ENCODE peak calls at places on chromosomes 3 and 15, in nine cellular contexts. One of them, this sample, is unnamed. For H3K36me3, the result is how much of the 10 kb centered on the place peaks cover.

GRCh38 chr3:52532838-52533622 is 627 bp downstream of the NT5DC2 start:
- DNase-seq in body of pancreas: no peak
- DNase-seq in suprapubic skin: peak
- DNase-seq in neuronal stem cell: peak
- DNase-seq in Caco-2: peak
- DNase-seq in left ventricle myocardium inferior: no peak
- DNase-seq in PC-3: peak
- DNase-seq in keratinocyte: no peak
- DNase-seq in CD4-positive, alpha-beta memory T cell: peak
- DNase-seq in this sample: peak

GRCh38 chr15:63553388-63553791 is 43.8 kb upstream of the FBXL22 start:
- DNase-seq in neuronal stem cell: no peak
- DNase-seq in CD4-positive, alpha-beta memory T cell: no peak
- DNase-seq in body of pancreas: peak
- DNase-seq in left ventricle myocardium inferior: no peak
- DNase-seq in Caco-2: no peak
- DNase-seq in suprapubic skin: no peak
- DNase-seq in PC-3: peak
- DNase-seq in keratinocyte: peak
- DNase-seq in this sample: peak

GRCh38 chr3:142664311-142664710 is 59.5 kb upstream of the TRPC1 start:
- DNase-seq in left ventricle myocardium inferior: no peak
- DNase-seq in body of pancreas: no peak
- DNase-seq in PC-3: no peak
- DNase-seq in CD4-positive, alpha-beta memory T cell: no peak
- DNase-seq in suprapubic skin: no peak
- DNase-seq in neuronal stem cell: no peak
- DNase-seq in keratinocyte: no peak
- DNase-seq in Caco-2: no peak
- DNase-seq in this sample: no peak

GRCh38 chr3:50675179-50676030 is 678 bp downstream of the DOCK3 start:
- DNase-seq in suprapubic skin: no peak
- DNase-seq in left ventricle myocardium inferior: peak
- DNase-seq in CD4-positive, alpha-beta memory T cell: peak
- DNase-seq in neuronal stem cell: peak
- DNase-seq in Caco-2: no peak
- DNase-seq in body of pancreas: peak
- DNase-seq in keratinocyte: no peak
- DNase-seq in PC-3: no peak
- DNase-seq in this sample: peak

GRCh38 chr3:109081746-109082510 is 36.0 kb downstream of the MORC1 start:
- DNase-seq in keratinocyte: no peak
- DNase-seq in suprapubic skin: no peak
- DNase-seq in PC-3: peak
- DNase-seq in CD4-positive, alpha-beta memory T cell: peak
- DNase-seq in body of pancreas: peak
- DNase-seq in left ventricle myocardium inferior: no peak
- DNase-seq in neuronal stem cell: peak
- DNase-seq in Caco-2: peak
- DNase-seq in this sample: peak

GRCh38 chr3:173891272-173892100 is 493.9 kb downstream of the NLGN1 start:
- DNase-seq in body of pancreas: no peak
- DNase-seq in neuronal stem cell: no peak
- DNase-seq in CD4-positive, alpha-beta memory T cell: no peak
- DNase-seq in suprapubic skin: no peak
- DNase-seq in Caco-2: no peak
- DNase-seq in PC-3: peak
- DNase-seq in left ventricle myocardium inferior: no peak
- DNase-seq in keratinocyte: peak
- DNase-seq in this sample: no peak

GRCh38 chr15:69410290-69410874 is 3.8 kb upstream of the KIF23 start:
- DNase-seq in body of pancreas: no peak
- DNase-seq in suprapubic skin: no peak
- DNase-seq in left ventricle myocardium inferior: no peak
- DNase-seq in PC-3: peak
- DNase-seq in CD4-positive, alpha-beta memory T cell: no peak
- DNase-seq in keratinocyte: no peak
- DNase-seq in Caco-2: no peak
- DNase-seq in neuronal stem cell: no peak
- DNase-seq in this sample: no peak

GRCh38 chr3:62151591-62151990 is 221.8 kb downstream of the FEZF2 start:
- DNase-seq in CD4-positive, alpha-beta memory T cell: no peak
- DNase-seq in keratinocyte: no peak
- DNase-seq in body of pancreas: no peak
- DNase-seq in Caco-2: no peak
- DNase-seq in neuronal stem cell: no peak
- DNase-seq in suprapubic skin: no peak
- DNase-seq in left ventricle myocardium inferior: no peak
- DNase-seq in PC-3: no peak
- DNase-seq in this sample: no peak

GRCh38 chr15:74397239-74398068 is 30.0 kb upstream of the CYP11A1 start:
- DNase-seq in keratinocyte: no peak
- DNase-seq in Caco-2: no peak
- DNase-seq in neuronal stem cell: no peak
- DNase-seq in CD4-positive, alpha-beta memory T cell: no peak
- DNase-seq in body of pancreas: no peak
- DNase-seq in PC-3: peak
- DNase-seq in suprapubic skin: no peak
- DNase-seq in left ventricle myocardium inferior: no peak
- DNase-seq in this sample: no peak

DNA sequence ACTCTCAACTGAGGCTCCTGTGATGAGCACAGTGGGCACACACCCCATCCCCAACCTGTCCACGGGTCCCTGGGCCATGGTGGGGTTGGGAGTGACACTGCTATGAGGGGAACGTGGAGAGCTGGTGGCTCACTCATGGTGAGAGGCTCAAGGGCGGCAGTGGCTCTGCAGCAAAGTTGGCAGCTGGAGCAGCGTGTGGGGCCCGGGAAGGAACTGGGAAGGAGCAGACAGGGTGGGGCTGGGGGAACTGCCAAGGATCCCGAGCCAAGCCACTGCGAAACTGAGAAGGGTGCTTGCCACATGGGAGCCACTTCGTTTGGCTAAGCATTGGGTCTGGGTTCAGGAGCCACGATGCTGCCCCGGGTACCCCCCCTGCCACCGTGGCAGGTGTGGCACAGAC is 80.1 kb downstream of the SNRK start:
- DNase-seq in CD4-positive, alpha-beta memory T cell: no peak
- DNase-seq in suprapubic skin: peak
- DNase-seq in body of pancreas: no peak
- DNase-seq in Caco-2: no peak
- DNase-seq in neuronal stem cell: no peak
- DNase-seq in PC-3: no peak
- DNase-seq in left ventricle myocardium inferior: peak
- DNase-seq in keratinocyte: no peak
- DNase-seq in this sample: no peak
- H3K36me3 ChIP-seq in CD4-positive, alpha-beta memory T cell: under half
- H3K36me3 ChIP-seq in suprapubic skin: under half
- H3K36me3 ChIP-seq in body of pancreas: under half
- H3K36me3 ChIP-seq in Caco-2: under half
- H3K36me3 ChIP-seq in neuronal stem cell: under half
- H3K36me3 ChIP-seq in PC-3: under half
- H3K36me3 ChIP-seq in left ventricle myocardium inferior: under half
- H3K36me3 ChIP-seq in keratinocyte: under half
- H3K36me3 ChIP-seq in this sample: under half

DNA sequence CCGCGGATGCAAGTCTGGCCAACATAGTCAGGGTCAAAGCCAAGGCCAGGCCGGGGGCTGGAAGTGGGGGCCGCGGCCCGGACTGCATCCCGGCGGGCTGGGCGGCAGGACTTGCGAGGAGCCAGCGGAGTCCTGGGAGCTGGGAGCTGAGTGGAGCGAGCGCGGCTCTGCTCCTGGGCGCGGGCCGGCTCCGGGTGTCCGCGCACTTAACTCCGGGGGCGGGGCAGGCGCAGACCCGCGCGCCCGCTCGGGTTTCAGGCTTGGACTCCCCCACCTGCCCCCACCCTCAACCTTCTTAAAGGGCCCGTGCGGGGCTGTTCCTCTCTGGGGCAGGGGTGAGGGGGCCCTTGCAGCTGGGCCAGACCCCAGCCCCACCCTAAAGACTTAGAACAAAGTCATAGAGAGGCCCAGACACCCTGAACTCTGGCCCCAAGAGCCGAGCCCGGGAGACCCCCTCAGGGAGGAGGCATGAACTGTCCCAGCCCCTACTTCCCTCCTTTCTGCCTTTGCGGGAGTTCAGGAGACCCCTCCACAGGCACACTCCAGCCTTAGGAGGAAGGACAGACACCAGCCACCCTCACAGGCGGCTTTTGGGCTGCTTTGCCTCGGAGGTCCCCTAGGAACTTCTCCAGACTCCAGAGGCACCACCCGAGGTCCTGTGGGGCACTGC is at the start of gene CSPG4:
- DNase-seq in Caco-2: no peak
- DNase-seq in neuronal stem cell: no peak
- DNase-seq in left ventricle myocardium inferior: peak
- DNase-seq in body of pancreas: peak
- DNase-seq in CD4-positive, alpha-beta memory T cell: no peak
- DNase-seq in suprapubic skin: no peak
- DNase-seq in PC-3: peak
- DNase-seq in keratinocyte: no peak
- DNase-seq in this sample: peak
- H3K4me3 ChIP-seq in Caco-2: peak
- H3K4me3 ChIP-seq in neuronal stem cell: peak
- H3K4me3 ChIP-seq in left ventricle myocardium inferior: peak
- H3K4me3 ChIP-seq in body of pancreas: no peak
- H3K4me3 ChIP-seq in CD4-positive, alpha-beta memory T cell: no peak
- H3K4me3 ChIP-seq in suprapubic skin: peak
- H3K4me3 ChIP-seq in PC-3: peak
- H3K4me3 ChIP-seq in keratinocyte: no peak
- H3K4me3 ChIP-seq in this sample: peak

DNA sequence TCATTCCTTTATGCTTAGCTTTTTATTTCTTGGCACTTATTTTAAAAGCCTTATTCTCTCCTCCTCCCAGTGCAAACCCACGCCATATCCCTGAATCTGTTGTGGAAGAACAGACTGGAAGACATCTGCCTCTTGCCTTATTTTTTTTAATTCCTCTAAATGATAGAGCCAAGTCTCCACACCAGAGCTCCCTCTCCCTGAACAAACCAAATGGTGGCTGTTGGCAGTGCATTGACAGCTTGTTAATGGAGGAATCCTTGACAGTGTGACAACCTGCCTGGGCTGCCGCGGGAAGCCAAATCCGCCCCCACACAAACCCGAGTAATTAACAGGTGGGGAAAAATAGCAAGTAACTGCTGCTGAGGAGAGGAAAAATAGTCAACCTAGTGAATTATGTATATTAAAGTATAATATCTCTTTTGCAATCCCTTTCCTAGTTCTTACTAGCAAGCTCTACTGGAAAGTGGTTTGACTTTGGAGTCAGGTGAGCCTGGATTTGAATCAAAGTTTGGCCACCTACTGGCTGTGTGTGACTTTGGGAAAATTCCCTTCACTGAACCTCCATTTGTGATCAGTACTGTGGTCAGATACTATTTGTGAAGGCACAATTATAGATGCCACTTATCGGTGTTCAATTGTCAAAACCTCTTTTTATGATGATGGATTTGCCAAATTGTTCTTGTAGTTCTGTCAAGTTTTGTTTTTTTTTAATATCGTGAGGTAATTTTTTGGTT is 589.6 kb downstream of the PDCD6IP start:
- DNase-seq in PC-3: peak
- DNase-seq in suprapubic skin: no peak
- DNase-seq in body of pancreas: no peak
- DNase-seq in left ventricle myocardium inferior: no peak
- DNase-seq in CD4-positive, alpha-beta memory T cell: no peak
- DNase-seq in neuronal stem cell: no peak
- DNase-seq in Caco-2: no peak
- DNase-seq in keratinocyte: no peak
- DNase-seq in this sample: no peak
- H3K36me3 ChIP-seq in PC-3: under half
- H3K36me3 ChIP-seq in suprapubic skin: under half
- H3K36me3 ChIP-seq in body of pancreas: under half
- H3K36me3 ChIP-seq in left ventricle myocardium inferior: under half
- H3K36me3 ChIP-seq in CD4-positive, alpha-beta memory T cell: under half
- H3K36me3 ChIP-seq in neuronal stem cell: under half
- H3K36me3 ChIP-seq in Caco-2: under half
- H3K36me3 ChIP-seq in keratinocyte: under half
- H3K36me3 ChIP-seq in this sample: under half

GRCh38 chr3:69612791-69613190 is 126.5 kb upstream of the MITF start:
- DNase-seq in CD4-positive, alpha-beta memory T cell: no peak
- DNase-seq in suprapubic skin: no peak
- DNase-seq in left ventricle myocardium inferior: no peak
- DNase-seq in PC-3: no peak
- DNase-seq in Caco-2: no peak
- DNase-seq in keratinocyte: no peak
- DNase-seq in neuronal stem cell: peak
- DNase-seq in body of pancreas: no peak
- DNase-seq in this sample: no peak
- H3K4me3 ChIP-seq in CD4-positive, alpha-beta memory T cell: no peak
- H3K4me3 ChIP-seq in suprapubic skin: no peak
- H3K4me3 ChIP-seq in left ventricle myocardium inferior: no peak
- H3K4me3 ChIP-seq in PC-3: no peak
- H3K4me3 ChIP-seq in Caco-2: no peak
- H3K4me3 ChIP-seq in keratinocyte: no peak
- H3K4me3 ChIP-seq in neuronal stem cell: no peak
- H3K4me3 ChIP-seq in body of pancreas: no peak
- H3K4me3 ChIP-seq in this sample: no peak

GRCh38 chr3:136232413-136232812 is 17.7 kb upstream of the PCCB start:
- DNase-seq in keratinocyte: no peak
- DNase-seq in Caco-2: no peak
- DNase-seq in body of pancreas: no peak
- DNase-seq in suprapubic skin: no peak
- DNase-seq in CD4-positive, alpha-beta memory T cell: no peak
- DNase-seq in left ventricle myocardium inferior: no peak
- DNase-seq in PC-3: no peak
- DNase-seq in neuronal stem cell: no peak
- DNase-seq in this sample: no peak

GRCh38 chr3:136237961-136238649 is 12.0 kb upstream of the PCCB start:
- DNase-seq in CD4-positive, alpha-beta memory T cell: no peak
- DNase-seq in left ventricle myocardium inferior: no peak
- DNase-seq in suprapubic skin: no peak
- DNase-seq in PC-3: no peak
- DNase-seq in body of pancreas: no peak
- DNase-seq in neuronal stem cell: no peak
- DNase-seq in keratinocyte: no peak
- DNase-seq in Caco-2: no peak
- DNase-seq in this sample: no peak

GRCh38 chr3:136237103-136237502 is 13.0 kb upstream of the PCCB start:
- DNase-seq in left ventricle myocardium inferior: no peak
- DNase-seq in PC-3: no peak
- DNase-seq in body of pancreas: no peak
- DNase-seq in Caco-2: no peak
- DNase-seq in keratinocyte: no peak
- DNase-seq in CD4-positive, alpha-beta memory T cell: no peak
- DNase-seq in suprapubic skin: no peak
- DNase-seq in neuronal stem cell: no peak
- DNase-seq in this sample: no peak

GRCh38 chr3:136236109-136236508 is 14.0 kb upstream of the PCCB start:
- DNase-seq in PC-3: no peak
- DNase-seq in Caco-2: no peak
- DNase-seq in CD4-positive, alpha-beta memory T cell: no peak
- DNase-seq in left ventricle myocardium inferior: no peak
- DNase-seq in neuronal stem cell: no peak
- DNase-seq in keratinocyte: no peak
- DNase-seq in suprapubic skin: no peak
- DNase-seq in body of pancreas: no peak
- DNase-seq in this sample: no peak

DNA sequence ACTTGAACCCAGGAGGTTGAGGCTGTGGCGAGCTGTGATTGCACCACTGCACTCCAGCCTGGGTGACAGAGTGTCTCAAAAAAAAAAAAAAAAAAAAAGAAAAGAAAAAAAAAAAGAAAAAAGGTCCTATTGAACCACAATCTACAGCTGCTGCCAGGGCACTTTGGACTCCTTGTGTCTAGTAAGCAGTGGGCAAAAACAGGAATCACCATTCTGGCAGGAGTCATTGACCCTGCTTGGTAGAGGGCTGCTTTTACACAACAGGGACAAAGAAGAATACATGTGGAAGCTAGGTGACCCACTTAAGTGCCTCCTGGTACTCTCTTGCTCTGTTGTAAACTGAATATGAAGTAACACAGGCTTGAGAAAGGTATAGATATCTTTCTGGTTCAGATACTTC is 14.6 kb upstream of the PCCB start:
- DNase-seq in Caco-2: no peak
- DNase-seq in body of pancreas: no peak
- DNase-seq in suprapubic skin: no peak
- DNase-seq in PC-3: no peak
- DNase-seq in CD4-positive, alpha-beta memory T cell: no peak
- DNase-seq in left ventricle myocardium inferior: no peak
- DNase-seq in keratinocyte: no peak
- DNase-seq in neuronal stem cell: no peak
- DNase-seq in this sample: no peak
- H3K36me3 ChIP-seq in Caco-2: under half
- H3K36me3 ChIP-seq in body of pancreas: under half
- H3K36me3 ChIP-seq in suprapubic skin: under half
- H3K36me3 ChIP-seq in PC-3: under half
- H3K36me3 ChIP-seq in CD4-positive, alpha-beta memory T cell: under half
- H3K36me3 ChIP-seq in left ventricle myocardium inferior: under half
- H3K36me3 ChIP-seq in keratinocyte: under half
- H3K36me3 ChIP-seq in neuronal stem cell: under half
- H3K36me3 ChIP-seq in this sample: under half

This sample was measured in hepatocyte.